ENCODE peak calls at places on chromosomes 12 and 14, in seven cellular contexts. D, J, Z, Y, T, S and N are unnamed samples.

GRCh38 chr14:72852194-72852593 is 41.7 kb downstream of the DPF3 start:
- DNase-seq in D (no peak), J (no peak), Z (no peak), Y (no peak), T (no peak), S (no peak), N (no peak)

GRCh38 chr14:59583755-59584154 is 7.1 kb upstream of the CCDC175 start:
- DNase-seq in D (no peak), J (peak), Z (no peak), Y (no peak), T (no peak), S (peak), N (no peak)

GRCh38 chr12:93019911-93020224 is 90.8 kb upstream of the EEA1 start:
- DNase-seq in D (peak), J (no peak), Z (no peak), Y (peak), T (no peak), S (no peak), N (no peak)

GRCh38 chr14:40229676-40230075 is 797.4 kb upstream of the FBXO33 start:
- DNase-seq in D (no peak), J (no peak), Z (no peak), Y (no peak), T (no peak), S (no peak), N (no peak)

GRCh38 chr12:99745106-99745505 is 97.6 kb downstream of the GARIN6 start:
- DNase-seq in D (no peak), J (no peak), Z (no peak), Y (no peak), T (no peak), S (no peak), N (no peak)

GRCh38 chr14:94376108-94376975 is 12.1 kb downstream of the SERPINA1 start:
- DNase-seq in D (no peak), J (no peak), Z (no peak), Y (no peak), T (peak), S (no peak), N (no peak)

GRCh38 chr12:122884860-122885259 is 11.1 kb downstream of the VPS37B start:
- DNase-seq in D (no peak), J (no peak), Z (no peak), Y (no peak), T (no peak), S (peak), N (no peak)

GRCh38 chr12:102638777-102639176 is 158.4 kb upstream of the IGF1 start:
- DNase-seq in D (no peak), J (peak), Z (no peak), Y (no peak), T (no peak), S (peak), N (no peak)

GRCh38 chr12:59823535-59823934 is 227.7 kb downstream of the SLC16A7 start:
- DNase-seq in D (no peak), J (no peak), Z (peak), Y (no peak), T (no peak), S (peak), N (no peak)

GRCh38 chr12:26125451-26126339 is 858 bp upstream of the BHLHE41 start:
- DNase-seq in D (peak), J (peak), Z (no peak), Y (peak), T (peak), S (peak), N (peak)

GRCh38 chr12:97643961-97644360 is 181.4 kb downstream of the RMST start:
- DNase-seq in D (no peak), J (no peak), Z (no peak), Y (no peak), T (no peak), S (no peak), N (no peak)

GRCh38 chr12:34297790-34298164 is 275.5 kb downstream of the ALG10 start:
- DNase-seq in D (no peak), J (no peak), Z (no peak), Y (no peak), T (no peak), S (no peak), N (peak)

GRCh38 chr12:103177624-103178023 is 220.2 kb downstream of the ASCL1 start:
- DNase-seq in D (no peak), J (no peak), Z (no peak), Y (no peak), T (no peak), S (no peak), N (no peak)

GRCh38 chr14:87264386-87264785 is 728.6 kb downstream of the GALC start:
- DNase-seq in D (no peak), J (no peak), Z (no peak), Y (no peak), T (no peak), S (no peak), N (no peak)

GRCh38 chr12:10153271-10154144 is 18.4 kb downstream of the OLR1 start:
- DNase-seq in D (peak), J (peak), Z (no peak), Y (peak), T (peak), S (peak), N (peak)

GRCh38 chr12:93786669-93787397 is 109.7 kb downstream of the CRADD start:
- DNase-seq in D (no peak), J (peak), Z (no peak), Y (no peak), T (no peak), S (no peak), N (no peak)

GRCh38 chr14:23550131-23550826 is 1.3 kb downstream of the ZFHX2 start:
- DNase-seq in D (no peak), J (no peak), Z (no peak), Y (no peak), T (no peak), S (no peak), N (no peak)

GRCh38 chr12:79895041-79895440 is 39.9 kb downstream of the PPP1R12A start:
- DNase-seq in D (no peak), J (no peak), Z (no peak), Y (no peak), T (no peak), S (no peak), N (no peak)

GRCh38 chr12:46617167-46617566 is 208.6 kb downstream of the SLC38A4 start:
- DNase-seq in D (peak), J (no peak), Z (peak), Y (peak), T (peak), S (peak), N (no peak)

GRCh38 chr12:131736807-131737484 is 26.1 kb downstream of the SFSWAP start:
- DNase-seq in D (no peak), J (peak), Z (no peak), Y (no peak), T (no peak), S (peak), N (no peak)

GRCh38 chr14:62722406-62722805 is 322.9 kb downstream of the KCNH5 start:
- DNase-seq in D (no peak), J (no peak), Z (no peak), Y (no peak), T (no peak), S (peak), N (no peak)

GRCh38 chr14:103527408-103528157 is 1.4 kb upstream of the TRMT61A start:
- DNase-seq in D (peak), J (no peak), Z (no peak), Y (no peak), T (no peak), S (no peak), N (peak)

GRCh38 chr14:59352951-59353350 is 112.2 kb downstream of the GPR135 start:
- DNase-seq in D (no peak), J (no peak), Z (no peak), Y (no peak), T (no peak), S (no peak), N (no peak)

GRCh38 chr12:30847259-30847658 is 79.3 kb upstream of the TSPAN11 start:
- DNase-seq in D (no peak), J (peak), Z (no peak), Y (no peak), T (no peak), S (peak), N (no peak)

GRCh38 chr12:55666508-55666907 is 29.8 kb downstream of the OR10P1 start:
- DNase-seq in D (no peak), J (no peak), Z (no peak), Y (no peak), T (no peak), S (no peak), N (no peak)

GRCh38 chr14:54138354-54139038 is 181.9 kb upstream of the BMP4 start:
- DNase-seq in D (no peak), J (no peak), Z (no peak), Y (no peak), T (no peak), S (no peak), N (no peak)

GRCh38 chr12:27733052-27733656 is 22.5 kb downstream of the MRPS35 start:
- DNase-seq in D (peak), J (peak), Z (no peak), Y (peak), T (no peak), S (peak), N (no peak)

GRCh38 chr14:39107624-39108023 is 4.6 kb upstream of the SEC23A start:
- DNase-seq in D (no peak), J (peak), Z (no peak), Y (no peak), T (no peak), S (peak), N (no peak)

GRCh38 chr12:85076688-85077430 is 40.7 kb downstream of the LRRIQ1 start:
- DNase-seq in D (no peak), J (peak), Z (peak), Y (no peak), T (no peak), S (peak), N (no peak)

GRCh38 chr12:2963760-2964292 is 4.6 kb downstream of the TEAD4 start:
- DNase-seq in D (no peak), J (peak), Z (no peak), Y (no peak), T (no peak), S (peak), N (peak)

GRCh38 chr14:23300687-23301223 is 1.9 kb downstream of the PPP1R3E start:
- DNase-seq in D (peak), J (peak), Z (no peak), Y (peak), T (peak), S (peak), N (peak)

GRCh38 chr12:113136128-113136989 is 798 bp upstream of the RASAL1 start:
- DNase-seq in D (peak), J (no peak), Z (no peak), Y (no peak), T (no peak), S (no peak), N (no peak)

GRCh38 chr14:51228890-51229289 is 11.2 kb upstream of the TMX1 start:
- DNase-seq in D (no peak), J (no peak), Z (no peak), Y (no peak), T (no peak), S (no peak), N (no peak)

GRCh38 chr14:31880935-31881334 is 196.2 kb upstream of the ARHGAP5 start:
- DNase-seq in D (peak), J (peak), Z (peak), Y (no peak), T (no peak), S (peak), N (no peak)

GRCh38 chr12:69600804-69601203 is 9.9 kb downstream of the LRRC10 start:
- DNase-seq in D (no peak), J (no peak), Z (no peak), Y (no peak), T (no peak), S (no peak), N (no peak)

GRCh38 chr12:28065889-28066630 is 93.5 kb upstream of the PTHLH start:
- DNase-seq in D (no peak), J (no peak), Z (no peak), Y (no peak), T (no peak), S (no peak), N (no peak)

GRCh38 chr12:66323017-66323416 is 20.7 kb downstream of the HELB start:
- DNase-seq in D (no peak), J (no peak), Z (no peak), Y (no peak), T (no peak), S (no peak), N (no peak)

DNA sequence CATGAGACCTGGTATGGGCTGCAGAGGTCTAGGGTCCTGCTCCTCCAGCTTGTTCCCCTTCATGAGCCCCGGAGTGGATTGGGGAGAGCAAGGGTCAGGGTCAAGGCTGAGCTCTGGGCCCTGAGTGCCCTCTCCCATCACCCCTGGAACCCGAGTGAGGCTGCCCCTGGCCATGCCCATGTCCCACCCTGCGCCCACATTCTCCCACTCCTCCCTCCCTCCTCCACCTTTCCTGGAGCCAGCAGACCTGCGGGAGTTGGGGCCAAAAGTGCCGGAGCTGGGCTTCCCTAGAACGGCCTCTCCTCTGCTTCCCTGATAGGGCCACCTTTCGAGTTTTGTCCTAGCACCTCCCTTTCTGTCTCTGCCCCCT is 597 bp downstream of the SCNN1A start:
- DNase-seq in D (peak), J (no peak), Z (no peak), Y (peak), T (no peak), S (no peak), N (no peak)
- H3K4me3 ChIP-seq in D (peak), J (no peak), Z (no peak), Y (no peak), T (no peak), S (no peak), N (no peak)

DNA sequence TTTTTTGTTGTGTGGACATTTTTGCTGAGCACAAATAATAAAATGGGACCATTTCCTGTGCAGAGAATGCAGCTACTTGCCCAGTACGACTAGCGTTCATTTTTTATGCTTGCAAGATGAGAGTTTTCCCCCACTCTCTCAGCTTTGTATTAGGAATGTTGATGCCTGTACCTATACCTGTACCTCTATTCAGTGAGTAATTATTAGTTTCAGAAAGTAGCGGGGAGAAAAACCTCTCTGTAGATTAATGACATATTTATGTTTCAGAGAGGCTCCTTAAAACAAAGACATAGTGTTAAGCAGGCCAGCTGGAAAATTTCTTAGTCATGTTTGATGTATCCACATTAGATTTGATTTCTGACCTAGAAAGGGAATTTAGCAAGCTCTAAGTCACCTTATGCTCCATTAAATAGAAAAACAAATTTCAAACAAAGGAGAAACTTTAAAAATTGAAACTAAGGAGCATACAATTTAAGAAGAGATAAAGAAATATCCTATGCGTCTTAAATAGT is 146.6 kb downstream of the SRGAP1 start:
- DNase-seq in D (no peak), J (no peak), Z (no peak), Y (no peak), T (no peak), S (peak), N (no peak)
- TF ChIP-seq CTCF in D (no peak), J (no peak), Z (no peak), Y (no peak), T (no peak), S (no peak), N (no peak)

GRCh38 chr14:21072781-21073339 is 2.8 kb downstream of the ARHGEF40 start:
- DNase-seq in D (peak), J (no peak), Z (no peak), Y (no peak), T (no peak), S (no peak), N (no peak)
- H3K4me3 ChIP-seq in D (no peak), J (no peak), Z (no peak), Y (no peak), T (no peak), S (no peak), N (no peak)

DNA sequence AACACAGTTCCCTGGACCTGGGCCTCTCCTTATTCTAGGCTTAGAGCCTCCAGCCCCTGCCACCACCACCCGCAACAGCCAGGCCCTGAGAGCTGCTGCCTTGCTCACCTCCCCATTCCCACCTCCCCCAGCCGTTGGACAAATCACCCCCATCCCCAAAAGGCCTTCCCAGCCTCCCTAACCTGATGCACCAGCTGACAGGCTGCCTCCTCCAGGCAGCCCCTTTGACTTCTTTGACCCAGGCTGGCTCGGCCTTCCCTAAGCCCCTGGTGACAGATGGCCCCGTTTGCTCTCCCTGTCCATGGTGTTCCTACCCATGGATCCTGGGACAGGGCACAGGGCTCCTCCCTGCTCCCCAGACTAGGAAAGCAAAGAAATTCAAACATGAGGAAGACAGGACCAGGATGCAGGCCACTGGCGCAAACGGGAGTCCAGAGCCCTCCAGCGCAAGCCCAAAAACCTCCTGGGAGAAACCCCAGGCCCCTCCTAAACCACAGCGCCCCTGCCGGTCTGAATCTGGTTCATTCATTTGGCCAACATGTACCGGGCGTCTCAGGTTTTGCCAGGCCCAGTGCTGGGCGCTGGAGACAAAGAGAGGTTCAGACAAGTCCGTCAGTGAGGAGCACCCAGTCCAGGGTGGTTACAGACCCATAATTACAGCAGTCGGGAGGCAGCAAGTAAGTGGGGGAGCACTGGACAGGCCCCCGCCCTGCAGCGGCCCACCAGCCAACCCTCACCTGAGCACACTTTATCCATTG is 2.4 kb downstream of the AKT1 start:
- DNase-seq in D (no peak), J (no peak), Z (no peak), Y (no peak), T (no peak), S (no peak), N (no peak)
- TF ChIP-seq CTCF in D (no peak), J (peak), Z (no peak), Y (no peak), T (no peak), S (no peak), N (no peak)

DNA sequence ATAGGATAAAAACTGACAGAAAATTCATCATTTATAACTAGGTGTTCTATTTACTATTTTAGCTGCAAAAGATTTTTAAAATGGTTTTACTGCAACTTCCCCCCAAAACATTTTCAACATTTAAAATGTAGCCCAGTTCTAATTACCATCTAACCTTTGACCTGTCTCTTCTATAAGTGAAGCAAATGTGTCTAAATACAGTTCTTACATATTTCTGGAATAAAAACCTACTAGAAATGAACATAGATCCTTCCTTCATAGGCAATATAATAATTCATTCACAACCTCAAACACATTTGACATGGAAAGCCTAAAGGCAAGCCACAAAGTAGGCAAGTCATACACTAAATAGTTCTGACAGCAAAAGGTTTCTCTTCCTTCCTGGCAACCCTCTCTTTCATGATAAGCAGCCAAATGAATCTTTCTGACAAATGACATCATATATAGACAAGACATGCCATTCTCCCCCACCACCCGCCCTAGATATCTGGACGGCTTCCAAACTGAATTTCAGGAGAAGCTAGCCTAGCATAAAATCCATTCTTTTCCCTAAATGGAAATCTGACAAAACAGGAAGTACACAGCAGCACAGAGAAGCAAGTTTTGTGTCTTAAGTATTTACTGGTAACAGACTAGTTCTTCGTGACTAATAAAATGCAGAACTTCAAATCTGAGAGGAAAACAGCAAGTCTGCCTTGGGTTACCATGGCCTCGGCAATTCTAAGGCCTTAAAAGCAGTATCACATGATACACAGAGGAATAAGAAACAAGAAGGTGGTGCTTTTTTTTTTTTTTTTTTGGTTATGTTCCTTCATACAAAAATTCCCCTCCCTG is 17.2 kb upstream of the ARID4A start:
- DNase-seq in D (peak), J (peak), Z (peak), Y (no peak), T (peak), S (peak), N (no peak)
- H3K4me3 ChIP-seq in D (no peak), J (no peak), Z (no peak), Y (no peak), T (peak), S (no peak), N (no peak)

GRCh38 chr14:36720657-36721056 is 59.0 kb downstream of the PAX9 start:
- DNase-seq in D (no peak), J (no peak), Z (no peak), Y (no peak), T (no peak), S (no peak), N (no peak)

GRCh38 chr14:36724162-36724561 is 62.5 kb downstream of the PAX9 start:
- DNase-seq in D (no peak), J (no peak), Z (no peak), Y (no peak), T (no peak), S (no peak), N (no peak)

GRCh38 chr14:36719823-36720222 is 58.2 kb downstream of the PAX9 start:
- DNase-seq in D (no peak), J (no peak), Z (no peak), Y (no peak), T (no peak), S (no peak), N (no peak)

GRCh38 chr14:36723551-36723950 is 61.9 kb downstream of the PAX9 start:
- DNase-seq in D (no peak), J (no peak), Z (no peak), Y (no peak), T (no peak), S (no peak), N (no peak)

GRCh38 chr14:36721877-36722276 is 60.2 kb downstream of the PAX9 start:
- DNase-seq in D (no peak), J (no peak), Z (no peak), Y (no peak), T (no peak), S (no peak), N (no peak)
- TF ChIP-seq CTCF in D (no peak), J (no peak), Z (no peak), Y (no peak), T (no peak), S (no peak), N (no peak)